ENCODE peak calls at places on chromosomes 7 and 10, in eight cellular contexts. Q, D, O, U, M, P, T and G are unnamed samples.

GRCh38 chr7:112550468-112551060 is 69.8 kb downstream of the LSMEM1 start:
- DNase-seq in Q (peak; percentile 82), D (peak; percentile 72), U (no peak), O (peak; percentile 71), T (peak; percentile 17), M (no peak), P (no peak), G (peak; percentile 66)

GRCh38 chr10:86651631-86652331 is 2.6 kb upstream of the OPN4 start:
- DNase-seq in Q (no peak), O (no peak), T (no peak), U (no peak), P (peak; percentile 28), M (no peak), D (no peak), G (no peak)

GRCh38 chr7:80781561-80781979 is 137.3 kb downstream of the SEMA3C start:
- DNase-seq in O (no peak), P (no peak), T (no peak), M (no peak), D (peak; percentile 96), U (no peak), Q (no peak), G (no peak)

GRCh38 chr10:79329529-79329928 is 17.7 kb upstream of the PPIF start:
- DNase-seq in T (no peak), U (no peak), Q (no peak), D (no peak), O (no peak), M (peak; percentile 6), P (no peak), G (no peak)

GRCh38 chr10:77919713-77920108 is 6.8 kb downstream of the DLG5 start:
- DNase-seq in O (no peak), U (no peak), Q (no peak), T (no peak), P (no peak), D (peak; percentile 48), M (no peak), G (no peak)

GRCh38 chr7:155383756-155384491 is 74.0 kb upstream of the EN2 start:
- DNase-seq in O (no peak), Q (no peak), M (no peak), U (no peak), P (no peak), T (no peak), D (no peak), G (no peak)

GRCh38 chr10:93403741-93404354 is 78.3 kb downstream of the MYOF start:
- DNase-seq in U (no peak), Q (no peak), T (no peak), D (no peak), O (no peak), M (no peak), P (no peak), G (no peak)

GRCh38 chr10:32381165-32381564 is 34.2 kb upstream of the EPC1 start:
- DNase-seq in P (no peak), O (no peak), T (no peak), D (no peak), U (no peak), M (no peak), Q (no peak), G (no peak)

GRCh38 chr7:138538518-138538917 is 78.5 kb downstream of the TRIM24 start:
- DNase-seq in M (no peak), T (no peak), U (no peak), Q (no peak), P (no peak), D (peak; percentile 1), O (no peak), G (peak; percentile 20)

GRCh38 chr7:157560258-157560654 is 223.5 kb downstream of the DNAJB6 start:
- DNase-seq in O (no peak), U (no peak), D (no peak), P (peak; percentile 42), T (no peak), Q (no peak), M (peak; percentile 34), G (no peak)

GRCh38 chr7:102107474-102108104 is 179.1 kb upstream of the SH2B2 start:
- DNase-seq in T (no peak), O (no peak), P (no peak), U (no peak), Q (no peak), D (no peak), M (no peak), G (no peak)

GRCh38 chr10:119303886-119304285 is 96.5 kb downstream of the GRK5 start:
- DNase-seq in U (no peak), P (no peak), D (no peak), Q (no peak), T (no peak), M (no peak), O (no peak), G (no peak)

GRCh38 chr7:43674559-43675436 is 54.5 kb downstream of the COA1 start:
- DNase-seq in U (no peak), O (no peak), P (no peak), D (peak; percentile 88), Q (no peak), T (peak; percentile 85), M (no peak), G (no peak)

GRCh38 chr7:75977741-75978140 is 16.7 kb downstream of the TMEM120A start:
- DNase-seq in O (no peak), T (no peak), P (no peak), Q (no peak), U (no peak), M (no peak), D (no peak), G (no peak)

GRCh38 chr10:80538481-80539185 is 931 bp downstream of the SH2D4B start:
- DNase-seq in M (no peak), O (no peak), Q (no peak), T (no peak), P (no peak), U (no peak), D (no peak), G (no peak)

GRCh38 chr10:52818019-52818418 is 45.4 kb upstream of the MBL2 start:
- DNase-seq in T (no peak), Q (peak; percentile 87), P (no peak), O (peak; percentile 80), D (peak; percentile 50), U (no peak), M (no peak), G (peak; percentile 28)

GRCh38 chr10:100998991-100999741 is 442 bp upstream of the LZTS2 start:
- DNase-seq in U (peak; percentile 80), T (no peak), O (peak; percentile 80), M (peak; percentile 90), Q (peak; percentile 69), P (peak; percentile 81), D (peak; percentile 72), G (peak; percentile 94)

GRCh38 chr7:132394283-132395003 is 181.8 kb downstream of the PLXNA4 start:
- DNase-seq in O (peak; percentile 4), T (no peak), M (no peak), P (no peak), D (no peak), Q (peak; percentile 36), U (no peak), G (peak; percentile 27)

GRCh38 chr10:79055100-79055782 is 13.5 kb upstream of the ZMIZ1 start:
- DNase-seq in P (no peak), D (no peak), U (no peak), T (no peak), Q (no peak), M (peak; percentile 9), O (no peak), G (no peak)

GRCh38 chr7:32347244-32347828 is 142.8 kb downstream of the LSM5 start:
- DNase-seq in O (peak; percentile 19), U (no peak), P (no peak), T (no peak), M (no peak), Q (no peak), D (peak; percentile 4), G (peak; percentile 35)

GRCh38 chr7:140275069-140275961 is 98.5 kb upstream of the KDM7A start:
- DNase-seq in Q (no peak), D (no peak), P (no peak), T (no peak), U (no peak), M (no peak), O (no peak), G (no peak)

GRCh38 chr10:58641095-58641531 is 128.4 kb downstream of the BICC1 start:
- DNase-seq in P (no peak), M (no peak), U (no peak), Q (no peak), T (peak; percentile 89), D (peak; percentile 97), O (no peak), G (no peak)
- TF ChIP-seq CTCF in P (no peak), M (peak; percentile 9), U (no peak), Q (peak; percentile 17), T (peak; percentile 9), D (no peak), O (peak; percentile 67), G (no peak)

GRCh38 chr7:50119815-50120637 is 27.0 kb upstream of the ZPBP start:
- DNase-seq in M (no peak), Q (no peak), T (no peak), D (no peak), U (no peak), P (no peak), O (peak; percentile 80), G (no peak)
- TF ChIP-seq CTCF in M (no peak), Q (peak; percentile 27), T (no peak), D (no peak), U (no peak), P (no peak), O (peak; percentile 97), G (peak; percentile 58)

GRCh38 chr10:132942101-132942739 is at the start of gene CFAP46:
- DNase-seq in U (peak; percentile 64), T (no peak), M (no peak), D (peak; percentile 35), Q (no peak), P (peak; percentile 56), O (no peak), G (peak; percentile 82)
- TF ChIP-seq CTCF in U (no peak), T (no peak), M (no peak), D (no peak), Q (no peak), P (no peak), O (no peak), G (no peak)

DNA sequence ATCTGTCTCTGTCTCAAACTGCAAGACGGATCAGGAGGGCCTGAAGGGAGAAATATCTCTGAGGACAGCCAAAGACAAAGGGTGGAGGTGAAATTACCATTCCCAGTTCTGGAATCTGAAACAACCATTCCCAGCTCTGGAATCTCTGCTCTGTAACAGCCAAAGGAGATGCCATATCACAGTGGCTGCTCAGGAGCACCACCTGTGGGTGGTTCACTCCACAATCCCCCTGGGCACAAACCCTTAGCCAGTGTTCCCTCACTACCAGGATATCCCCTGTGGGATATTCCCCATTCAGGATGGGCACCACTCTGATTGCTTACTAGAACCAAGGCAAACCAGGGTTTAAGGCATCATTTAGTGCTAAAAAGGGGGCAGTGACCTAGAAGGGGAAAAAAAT is 199.0 kb downstream of the HTR7 start:
- DNase-seq in P (no peak), D (no peak), Q (no peak), M (no peak), T (no peak), U (no peak), O (no peak), G (no peak)
- TF ChIP-seq CTCF in P (no peak), D (no peak), Q (no peak), M (no peak), T (peak; percentile 10), U (no peak), O (peak; percentile 12), G (no peak)